ENCODE peak calls at places on chromosomes 13 and 19, in ten cellular contexts. One of them, this sample, is unnamed.

GRCh38 chr13:31050486-31051400 is 111.0 kb downstream of the HSPH1 start:
- DNase-seq in cardiac muscle cell: peak; percentile 37
- DNase-seq in HepG2: no peak
- DNase-seq in IMR-90: peak; percentile 57
- DNase-seq in cortex of kidney: no peak
- DNase-seq in naive B cell: no peak
- DNase-seq in activated CD8-positive, alpha-beta memory T cell treated with anti-CD3 and anti-CD28 coated beads for 4 hours: no peak
- DNase-seq in lower lobe of right lung: no peak
- DNase-seq in T follicular helper cell: no peak
- DNase-seq in CMK: no peak
- DNase-seq in this sample: no peak

GRCh38 chr19:2382530-2383222 is 22.6 kb downstream of the TMPRSS9 start:
- DNase-seq in HepG2: no peak
- DNase-seq in T follicular helper cell: no peak
- DNase-seq in cardiac muscle cell: no peak
- DNase-seq in CMK: no peak
- DNase-seq in cortex of kidney: no peak
- DNase-seq in naive B cell: no peak
- DNase-seq in lower lobe of right lung: no peak
- DNase-seq in IMR-90: no peak
- DNase-seq in activated CD8-positive, alpha-beta memory T cell treated with anti-CD3 and anti-CD28 coated beads for 4 hours: no peak
- DNase-seq in this sample: no peak

GRCh38 chr19:19502808-19503602 is 12.3 kb downstream of the TSSK6 start:
- DNase-seq in cardiac muscle cell: no peak
- DNase-seq in lower lobe of right lung: peak; percentile 64
- DNase-seq in naive B cell: no peak
- DNase-seq in IMR-90: no peak
- DNase-seq in activated CD8-positive, alpha-beta memory T cell treated with anti-CD3 and anti-CD28 coated beads for 4 hours: no peak
- DNase-seq in HepG2: no peak
- DNase-seq in CMK: no peak
- DNase-seq in cortex of kidney: no peak
- DNase-seq in T follicular helper cell: no peak
- DNase-seq in this sample: no peak

GRCh38 chr13:31322702-31323101 is 122.9 kb downstream of the B3GLCT start:
- DNase-seq in T follicular helper cell: no peak
- DNase-seq in IMR-90: no peak
- DNase-seq in lower lobe of right lung: no peak
- DNase-seq in CMK: no peak
- DNase-seq in cortex of kidney: no peak
- DNase-seq in naive B cell: no peak
- DNase-seq in HepG2: no peak
- DNase-seq in cardiac muscle cell: no peak
- DNase-seq in activated CD8-positive, alpha-beta memory T cell treated with anti-CD3 and anti-CD28 coated beads for 4 hours: no peak
- DNase-seq in this sample: no peak

GRCh38 chr13:101289764-101290163 is 126.5 kb downstream of the NALCN start:
- DNase-seq in IMR-90: peak; percentile 75
- DNase-seq in lower lobe of right lung: no peak
- DNase-seq in cortex of kidney: no peak
- DNase-seq in HepG2: no peak
- DNase-seq in CMK: no peak
- DNase-seq in T follicular helper cell: no peak
- DNase-seq in naive B cell: no peak
- DNase-seq in cardiac muscle cell: peak; percentile 26
- DNase-seq in activated CD8-positive, alpha-beta memory T cell treated with anti-CD3 and anti-CD28 coated beads for 4 hours: no peak
- DNase-seq in this sample: peak; percentile 83

GRCh38 chr19:7850429-7850819 is 20.4 kb downstream of the EVI5L start:
- DNase-seq in cardiac muscle cell: no peak
- DNase-seq in activated CD8-positive, alpha-beta memory T cell treated with anti-CD3 and anti-CD28 coated beads for 4 hours: no peak
- DNase-seq in naive B cell: no peak
- DNase-seq in HepG2: no peak
- DNase-seq in T follicular helper cell: no peak
- DNase-seq in IMR-90: peak; percentile 71
- DNase-seq in lower lobe of right lung: no peak
- DNase-seq in CMK: no peak
- DNase-seq in cortex of kidney: no peak
- DNase-seq in this sample: no peak

GRCh38 chr19:30146346-30146745 is 204.3 kb downstream of the URI1 start:
- DNase-seq in IMR-90: no peak
- DNase-seq in T follicular helper cell: no peak
- DNase-seq in naive B cell: no peak
- DNase-seq in HepG2: no peak
- DNase-seq in activated CD8-positive, alpha-beta memory T cell treated with anti-CD3 and anti-CD28 coated beads for 4 hours: no peak
- DNase-seq in cortex of kidney: no peak
- DNase-seq in cardiac muscle cell: no peak
- DNase-seq in CMK: no peak
- DNase-seq in lower lobe of right lung: no peak
- DNase-seq in this sample: no peak

GRCh38 chr13:98556968-98557591 is 19.8 kb downstream of the STK24 start:
- DNase-seq in T follicular helper cell: no peak
- DNase-seq in naive B cell: no peak
- DNase-seq in HepG2: no peak
- DNase-seq in CMK: no peak
- DNase-seq in lower lobe of right lung: no peak
- DNase-seq in IMR-90: peak; percentile 32
- DNase-seq in activated CD8-positive, alpha-beta memory T cell treated with anti-CD3 and anti-CD28 coated beads for 4 hours: peak; percentile 28
- DNase-seq in cardiac muscle cell: no peak
- DNase-seq in cortex of kidney: no peak
- DNase-seq in this sample: no peak

GRCh38 chr13:50365683-50366391 is 350.6 kb downstream of the KCNRG start:
- DNase-seq in HepG2: peak; percentile 61
- DNase-seq in cortex of kidney: no peak
- DNase-seq in lower lobe of right lung: peak; percentile 46
- DNase-seq in CMK: no peak
- DNase-seq in IMR-90: no peak
- DNase-seq in naive B cell: no peak
- DNase-seq in cardiac muscle cell: no peak
- DNase-seq in activated CD8-positive, alpha-beta memory T cell treated with anti-CD3 and anti-CD28 coated beads for 4 hours: no peak
- DNase-seq in T follicular helper cell: peak; percentile 15
- DNase-seq in this sample: no peak

GRCh38 chr19:13172335-13173128 is 22.3 kb downstream of the IER2 start:
- DNase-seq in lower lobe of right lung: peak; percentile 87
- DNase-seq in cardiac muscle cell: peak; percentile 80
- DNase-seq in cortex of kidney: no peak
- DNase-seq in CMK: no peak
- DNase-seq in naive B cell: no peak
- DNase-seq in IMR-90: peak; percentile 83
- DNase-seq in HepG2: no peak
- DNase-seq in T follicular helper cell: peak; percentile 69
- DNase-seq in activated CD8-positive, alpha-beta memory T cell treated with anti-CD3 and anti-CD28 coated beads for 4 hours: peak; percentile 73
- DNase-seq in this sample: peak; percentile 66

GRCh38 chr19:41367848-41368301 is 3.9 kb upstream of the B9D2 start:
- DNase-seq in CMK: no peak
- DNase-seq in cardiac muscle cell: peak; percentile 93
- DNase-seq in T follicular helper cell: no peak
- DNase-seq in cortex of kidney: no peak
- DNase-seq in activated CD8-positive, alpha-beta memory T cell treated with anti-CD3 and anti-CD28 coated beads for 4 hours: no peak
- DNase-seq in IMR-90: peak; percentile 96
- DNase-seq in HepG2: no peak
- DNase-seq in naive B cell: no peak
- DNase-seq in lower lobe of right lung: no peak
- DNase-seq in this sample: no peak

This sample was measured in NCI-H2171 treated with DMSO at 0.1 percent for 48 hours.